ENCODE peak calls at places on chromosomes 6 and 20, in four cellular contexts. A is NCI-H1092; N is activated CD4-positive, alpha-beta T cell treated with anti-CD3 and anti-CD28 coated beads, Interleukin-2, amount 10 ng/mL, durations not matched to agents 7 days and 5 days; I is BJ. Q is an unnamed sample.

GRCh38 chr6:139533573-139534471 is 159.4 kb upstream of the CITED2 start:
- DNase-seq in A (no peak), N (no peak), I (peak), Q (no peak)

GRCh38 chr6:110039996-110040383 is 61.9 kb downstream of the GPR6 start:
- DNase-seq in A (peak), N (peak), I (no peak), Q (no peak)

GRCh38 chr6:157036245-157036681 is 259.1 kb downstream of the ARID1B start:
- DNase-seq in A (no peak), N (no peak), I (no peak), Q (peak)

GRCh38 chr20:18057106-18057993 is at the start of gene OVOL2:
- DNase-seq in A (no peak), N (no peak), I (no peak), Q (peak)

GRCh38 chr20:4135385-4136077 is 120.2 kb upstream of the RNF24 start:
- DNase-seq in A (no peak), N (no peak), I (peak), Q (no peak)

GRCh38 chr20:60035486-60035885 is 77.3 kb downstream of the CDH26 start:
- DNase-seq in A (no peak), N (no peak), I (no peak), Q (no peak)

GRCh38 chr6:18016133-18016532 is 28.7 kb upstream of the KIF13A start:
- DNase-seq in A (no peak), N (no peak), I (no peak), Q (no peak)

GRCh38 chr6:50007821-50008220 is 14.0 kb downstream of the DEFB110 start:
- DNase-seq in A (no peak), N (no peak), I (no peak), Q (no peak)

GRCh38 chr6:131172237-131172636 is 37.0 kb downstream of the AKAP7 start:
- DNase-seq in A (no peak), N (no peak), I (no peak), Q (no peak)

GRCh38 chr6:56864171-56864616 is 90.7 kb upstream of the BEND6 start:
- DNase-seq in A (no peak), N (no peak), I (no peak), Q (no peak)

GRCh38 chr20:38874460-38875169 is 51.6 kb upstream of the FAM83D start:
- DNase-seq in A (no peak), N (peak), I (no peak), Q (no peak)

GRCh38 chr6:43492673-43493072 is 15.3 kb downstream of the TJAP1 start:
- DNase-seq in A (no peak), N (no peak), I (no peak), Q (no peak)

GRCh38 chr20:49572857-49573256 is 4.9 kb upstream of the PTGIS start:
- DNase-seq in A (no peak), N (peak), I (no peak), Q (no peak)

GRCh38 chr20:37179671-37180524 is 550 bp upstream of the MROH8 start:
- DNase-seq in A (no peak), N (no peak), I (no peak), Q (no peak)

GRCh38 chr6:106520711-106521367 is 108.5 kb downstream of the RTN4IP1 start:
- DNase-seq in A (no peak), N (peak), I (no peak), Q (no peak)

GRCh38 chr6:154969796-154970195 is 25.3 kb upstream of the TIAM2 start:
- DNase-seq in A (no peak), N (no peak), I (no peak), Q (no peak)

GRCh38 chr6:30443657-30444450 is 45.5 kb upstream of the HLA-E start:
- DNase-seq in A (no peak), N (no peak), I (no peak), Q (peak)

GRCh38 chr6:36947570-36948351 is 6.8 kb upstream of the PI16 start:
- DNase-seq in A (no peak), N (peak), I (no peak), Q (no peak)

GRCh38 chr20:8303651-8304050 is 171.6 kb downstream of the PLCB1 start:
- DNase-seq in A (no peak), N (no peak), I (no peak), Q (no peak)

GRCh38 chr6:71737953-71738352 is 148.4 kb upstream of the RIMS1 start:
- DNase-seq in A (no peak), N (no peak), I (no peak), Q (no peak)

GRCh38 chr20:48659888-48660287 is 167.9 kb downstream of the PREX1 start:
- DNase-seq in A (no peak), N (no peak), I (no peak), Q (no peak)

GRCh38 chr6:53906842-53907241 is 112.0 kb downstream of the LRRC1 start:
- DNase-seq in A (no peak), N (no peak), I (no peak), Q (no peak)

GRCh38 chr20:50172347-50173013 is 18.1 kb upstream of the CEBPB start:
- DNase-seq in A (no peak), N (no peak), I (no peak), Q (peak)

GRCh38 chr6:91288741-91289140 is 701.9 kb upstream of the MAP3K7 start:
- DNase-seq in A (no peak), N (no peak), I (no peak), Q (no peak)

GRCh38 chr20:58102744-58103516 is 125.5 kb downstream of the ANKRD60 start:
- DNase-seq in A (no peak), N (no peak), I (no peak), Q (no peak)

GRCh38 chr20:63408684-63409046 is 47.5 kb upstream of the CHRNA4 start:
- DNase-seq in A (no peak), N (no peak), I (no peak), Q (no peak)

GRCh38 chr20:2299301-2299700 is 3.5 kb downstream of the TGM3 start:
- DNase-seq in A (no peak), N (no peak), I (no peak), Q (peak)

GRCh38 chr6:89351632-89352328 is 742 bp downstream of the UBE2J1 start:
- DNase-seq in A (no peak), N (no peak), I (no peak), Q (no peak)

GRCh38 chr6:152863618-152864326 is 113.2 kb downstream of the VIP start:
- DNase-seq in A (peak), N (peak), I (peak), Q (peak)

GRCh38 chr6:53090576-53090975 is 25.4 kb downstream of the FBXO9 start:
- DNase-seq in A (no peak), N (no peak), I (no peak), Q (no peak)

GRCh38 chr6:4349323-4349722 is 213.9 kb upstream of the ECI2 start:
- DNase-seq in A (no peak), N (no peak), I (no peak), Q (no peak)

GRCh38 chr6:56346958-56347357 is 99.6 kb upstream of the COL21A1 start:
- DNase-seq in A (no peak), N (no peak), I (no peak), Q (no peak)

GRCh38 chr6:82616386-82617028 is 252.9 kb downstream of the TPBG start:
- DNase-seq in A (no peak), N (no peak), I (no peak), Q (peak)

GRCh38 chr6:130176378-130176777 is 46.4 kb downstream of the SAMD3 start:
- DNase-seq in A (no peak), N (no peak), I (no peak), Q (no peak)

GRCh38 chr6:168147205-168147738 is 68.3 kb upstream of the FRMD1 start:
- DNase-seq in A (peak), N (no peak), I (no peak), Q (no peak)

GRCh38 chr6:75932067-75932466 is 140.4 kb downstream of the IMPG1 start:
- DNase-seq in A (no peak), N (no peak), I (no peak), Q (peak)

Q was measured in T47D.